ENCODE peak calls at places on chromosomes 11 and 22, in five cellular contexts. D, O, S, Z and A are unnamed samples.

GRCh38 chr11:64025205-64025604 is 10.5 kb upstream of the FLRT1 start:
- DNase-seq in D (no peak), O (no peak), S (no peak), Z (no peak), A (no peak)

GRCh38 chr11:32751381-32751780 is 43.1 kb downstream of the CCDC73 start:
- DNase-seq in D (peak), O (no peak), S (no peak), Z (no peak), A (no peak)

GRCh38 chr11:21511835-21512440 is 680.9 kb upstream of the ANO5 start:
- DNase-seq in D (peak), O (peak), S (peak), Z (peak), A (peak)

GRCh38 chr22:37421468-37421877 is 5.8 kb downstream of the ELFN2 start:
- DNase-seq in D (no peak), O (no peak), S (no peak), Z (no peak), A (no peak)

GRCh38 chr11:123653997-123654565 is 343 bp downstream of the SCN3B start:
- DNase-seq in D (peak), O (no peak), S (peak), Z (peak), A (peak)

GRCh38 chr11:61482513-61482912 is 26.0 kb upstream of the LRRC10B start:
- DNase-seq in D (peak), O (peak), S (no peak), Z (peak), A (no peak)

GRCh38 chr22:38298312-38299000 is 18.8 kb downstream of the CSNK1E start:
- DNase-seq in D (peak), O (peak), S (peak), Z (peak), A (no peak)

GRCh38 chr11:68128682-68129327 is 7.6 kb upstream of the CHKA start:
- DNase-seq in D (peak), O (no peak), S (peak), Z (peak), A (no peak)

GRCh38 chr11:111559791-111560190 is 19.3 kb downstream of the LAYN start:
- DNase-seq in D (no peak), O (no peak), S (no peak), Z (no peak), A (no peak)

GRCh38 chr11:97962758-97963157 is 1058.0 kb upstream of the CNTN5 start:
- DNase-seq in D (no peak), O (no peak), S (no peak), Z (no peak), A (no peak)

GRCh38 chr22:22810018-22810427 is 77.6 kb upstream of the IGLL5 start:
- DNase-seq in D (peak), O (no peak), S (no peak), Z (peak), A (peak)

GRCh38 chr11:119204066-119204465 is 2.1 kb upstream of the CBL start:
- DNase-seq in D (no peak), O (no peak), S (no peak), Z (no peak), A (no peak)

GRCh38 chr11:60130496-60130895 is 42.0 kb downstream of the MS4A2 start:
- DNase-seq in D (peak), O (peak), S (peak), Z (no peak), A (peak)

GRCh38 chr11:105486929-105487328 is 122.9 kb upstream of the GRIA4 start:
- DNase-seq in D (no peak), O (no peak), S (no peak), Z (no peak), A (no peak)

GRCh38 chr11:520428-521178 is 13.6 kb upstream of the RNH1 start:
- DNase-seq in D (peak), O (no peak), S (no peak), Z (no peak), A (no peak)

GRCh38 chr22:38262051-38262795 is 10.6 kb downstream of the TMEM184B start:
- DNase-seq in D (peak), O (peak), S (no peak), Z (no peak), A (no peak)

GRCh38 chr11:71311928-71312510 is 59.6 kb upstream of the SHANK2 start:
- DNase-seq in D (no peak), O (no peak), S (no peak), Z (no peak), A (no peak)

GRCh38 chr11:125948278-125949051 is 2.6 kb downstream of the VSIG10L2 start:
- DNase-seq in D (peak), O (no peak), S (no peak), Z (no peak), A (no peak)

GRCh38 chr22:49182416-49182815 is 645.3 kb downstream of the BRD1 start:
- DNase-seq in D (no peak), O (no peak), S (no peak), Z (no peak), A (no peak)

GRCh38 chr11:34270711-34271110 is 87.1 kb downstream of the ABTB2 start:
- DNase-seq in D (no peak), O (no peak), S (no peak), Z (no peak), A (no peak)

GRCh38 chr22:43199541-43199940 is 12.6 kb upstream of the TTLL12 start:
- DNase-seq in D (no peak), O (no peak), S (no peak), Z (no peak), A (no peak)

GRCh38 chr22:29780781-29781676 is 13.9 kb downstream of the UQCR10 start:
- DNase-seq in D (peak), O (no peak), S (peak), Z (no peak), A (no peak)

GRCh38 chr11:433641-434040 is 8.2 kb downstream of the ANO9 start:
- DNase-seq in D (no peak), O (no peak), S (no peak), Z (no peak), A (no peak)

GRCh38 chr22:39956932-39957664 is 3.1 kb upstream of the TMA7B start:
- DNase-seq in D (no peak), O (no peak), S (no peak), Z (no peak), A (no peak)